ENCODE peak calls at places on chromosomes 13 and 19, in seven cellular contexts. K, H, N, T, I, P and Y are unnamed samples. For H3K4me1, the result is how much of the 10 kb centered on the place peaks cover.

GRCh38 chr13:74661851-74662250 is 527.6 kb upstream of the KLF12 start:
- DNase-seq in T (no peak), H (no peak), N (no peak), P (no peak), K (no peak), I (no peak), Y (no peak)

GRCh38 chr13:33490461-33491327 is 205.1 kb upstream of the STARD13 start:
- DNase-seq in K (no peak), T (no peak), H (no peak), P (no peak), I (no peak), N (peak), Y (no peak)

GRCh38 chr13:94956407-94957110 is 244.2 kb upstream of the SOX21 start:
- DNase-seq in P (no peak), K (no peak), N (no peak), H (no peak), I (no peak), T (no peak), Y (no peak)

GRCh38 chr13:81048026-81048461 is 707.1 kb upstream of the SPRY2 start:
- DNase-seq in I (no peak), T (no peak), K (no peak), H (no peak), N (no peak), P (no peak), Y (no peak)

GRCh38 chr13:23505007-23505406 is 65.2 kb upstream of the TNFRSF19 start:
- DNase-seq in H (no peak), N (no peak), P (no peak), I (peak), K (no peak), T (no peak), Y (no peak)

GRCh38 chr13:80473695-80474094 is 132.8 kb upstream of the SPRY2 start:
- DNase-seq in N (no peak), T (no peak), H (no peak), P (no peak), I (no peak), K (no peak), Y (no peak)

GRCh38 chr13:62919491-62919890 is 1503.8 kb upstream of the PCDH20 start:
- DNase-seq in I (no peak), P (no peak), T (no peak), N (no peak), H (no peak), K (no peak), Y (no peak)

GRCh38 chr13:64410654-64411053 is 2819.5 kb downstream of the PCDH9 start:
- DNase-seq in P (no peak), T (no peak), N (peak), K (no peak), H (no peak), I (no peak), Y (no peak)

GRCh38 chr13:52165410-52165809 is 6.0 kb upstream of the NEK3 start:
- DNase-seq in N (no peak), K (no peak), T (no peak), H (no peak), P (no peak), I (no peak), Y (no peak)

GRCh38 chr19:13094285-13094595 is 8.4 kb downstream of the LYL1 start:
- DNase-seq in I (no peak), T (no peak), K (no peak), N (no peak), H (no peak), P (no peak), Y (no peak)

GRCh38 chr13:30850204-30850866 is 55.7 kb upstream of the MEDAG start:
- DNase-seq in K (no peak), T (no peak), H (no peak), P (no peak), N (no peak), I (no peak), Y (no peak)

GRCh38 chr13:77184455-77184854 is 142.4 kb downstream of the MYCBP2 start:
- DNase-seq in H (no peak), P (no peak), K (no peak), N (no peak), I (no peak), T (no peak), Y (no peak)

GRCh38 chr19:18606281-18607221 is at the start of gene CRLF1:
- DNase-seq in N (peak), I (no peak), T (no peak), P (no peak), H (no peak), K (no peak), Y (no peak)
- H3K4me3 ChIP-seq in N (no peak), I (peak), T (no peak), P (no peak), H (peak), K (peak), Y (no peak)

GRCh38 chr19:47305309-47305751 is 4.3 kb upstream of the C5AR1 start:
- DNase-seq in T (peak), P (peak), N (peak), I (peak), H (peak), K (peak), Y (peak)

GRCh38 chr19:47306303-47306702 is 3.4 kb upstream of the C5AR1 start:
- DNase-seq in T (no peak), N (no peak), K (no peak), P (no peak), I (no peak), H (no peak), Y (no peak)

GRCh38 chr19:47302249-47302648 is 7.4 kb upstream of the C5AR1 start:
- DNase-seq in N (no peak), T (no peak), P (no peak), I (no peak), K (no peak), H (no peak), Y (no peak)
- H3K4me1 ChIP-seq in N (under half), T (under half), P (under half), I (under half), K (under half), H (under half), Y (under half)

GRCh38 chr19:29404951-29405727 is 120.7 kb upstream of the VSTM2B start:
- DNase-seq in T (no peak), P (peak), H (no peak), N (peak), K (no peak), I (no peak), Y (no peak)
- H3K4me3 ChIP-seq in T (no peak), P (no peak), H (no peak), N (no peak), K (no peak), I (no peak), Y (no peak)

GRCh38 chr19:43784251-43784980 is 3.6 kb upstream of the KCNN4 start:
- DNase-seq in K (no peak), I (no peak), H (peak), P (peak), N (peak), T (peak), Y (peak)
- H3K4me1 ChIP-seq in K (under half), I (under half), H (under half), P (under half), N (under half), T (under half), Y (half or more)

DNA sequence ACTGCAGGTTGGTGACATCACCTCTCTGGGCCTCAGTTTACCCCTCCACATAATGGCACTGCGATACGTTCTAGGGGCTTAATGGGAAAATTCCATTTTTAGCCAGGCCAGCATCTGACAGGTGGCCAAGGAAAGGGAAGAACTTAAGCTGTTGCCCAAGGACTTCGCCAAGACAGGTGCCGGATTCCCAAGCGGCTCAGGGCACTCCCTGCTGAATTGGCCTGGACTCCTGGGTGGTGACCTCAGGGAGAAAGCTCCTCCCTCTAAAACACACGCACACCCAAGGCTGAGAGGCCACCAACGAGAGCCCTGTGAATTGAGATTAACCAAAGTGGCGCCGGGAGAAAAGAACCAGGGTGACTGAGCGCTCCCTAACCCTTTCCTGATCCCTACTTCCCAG is 13.3 kb downstream of the MAST3 start:
- DNase-seq in K (peak), I (no peak), H (no peak), N (no peak), T (no peak), P (peak), Y (no peak)
- H3K4me3 ChIP-seq in K (peak), I (peak), H (peak), N (peak), T (no peak), P (peak), Y (no peak)

GRCh38 chr19:41325947-41326706 is 16.2 kb downstream of the CCDC97 start:
- DNase-seq in K (no peak), P (no peak), I (no peak), N (peak), T (peak), H (peak), Y (peak)

GRCh38 chr19:41324921-41325639 is 15.1 kb downstream of the CCDC97 start:
- DNase-seq in I (peak), T (peak), H (peak), N (peak), K (peak), P (peak), Y (no peak)

GRCh38 chr19:41324231-41324702 is 14.3 kb downstream of the CCDC97 start:
- DNase-seq in T (no peak), K (no peak), N (peak), I (no peak), H (no peak), P (no peak), Y (no peak)

GRCh38 chr19:41327076-41327475 is 17.1 kb downstream of the CCDC97 start:
- DNase-seq in N (peak), H (no peak), K (no peak), P (no peak), T (no peak), I (no peak), Y (no peak)

DNA sequence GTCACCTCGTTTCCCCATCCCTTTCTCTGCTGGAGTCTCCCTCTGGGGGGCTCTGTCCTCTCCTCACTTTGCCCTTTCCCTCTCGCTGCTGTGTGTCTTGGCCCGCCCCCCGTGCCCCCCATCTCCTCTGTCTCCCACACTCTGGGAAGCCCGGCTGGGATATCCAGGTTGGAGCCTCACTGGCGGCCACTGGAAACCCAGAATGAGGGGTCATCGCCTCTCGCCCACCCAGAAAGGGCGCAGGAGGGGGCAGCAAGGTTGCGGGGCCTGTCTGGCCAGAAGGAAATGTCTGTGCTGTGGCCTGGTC is 15.6 kb downstream of the CCDC97 start:
- DNase-seq in P (no peak), N (no peak), K (no peak), T (no peak), I (no peak), H (no peak), Y (no peak)
- H3K4me1 ChIP-seq in P (under half), N (under half), K (half or more), T (half or more), I (half or more), H (half or more), Y (under half)

GRCh38 chr19:6587093-6587820 is 3.7 kb downstream of the CD70 start:
- DNase-seq in T (no peak), P (no peak), I (no peak), N (peak), H (no peak), K (no peak), Y (no peak)
- H3K4me3 ChIP-seq in T (peak), P (no peak), I (peak), N (peak), H (no peak), K (no peak), Y (peak)

DNA sequence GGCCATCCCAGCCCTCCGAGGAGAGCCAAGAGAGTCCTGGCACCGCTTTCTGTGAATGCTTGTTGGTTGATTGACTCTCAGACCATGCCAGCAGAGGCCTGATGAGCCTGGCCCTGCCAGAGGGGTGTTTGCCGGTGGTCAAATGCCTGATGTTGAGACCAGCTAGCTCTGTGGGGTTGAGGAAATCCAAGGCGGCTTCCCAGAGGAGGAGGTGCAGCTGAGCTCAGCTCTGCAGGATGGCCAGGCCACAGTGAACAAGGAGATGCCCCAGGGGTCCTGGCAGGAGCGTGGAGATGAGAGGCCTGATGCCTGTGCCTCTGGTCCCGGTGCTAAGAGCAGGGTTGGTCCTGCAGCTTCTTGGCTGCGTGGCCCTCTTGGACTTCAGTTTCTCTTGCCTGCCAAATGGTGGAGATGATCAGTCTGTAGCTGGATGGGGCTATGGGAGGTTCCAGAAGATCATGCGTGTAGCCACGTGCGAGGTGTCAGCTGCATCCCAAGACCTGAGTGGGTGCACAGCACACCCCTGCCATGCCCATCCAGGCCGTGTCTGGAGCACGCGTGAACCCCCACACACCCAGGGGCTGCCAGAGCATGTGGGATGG is 16.8 kb downstream of the NFIC start:
- DNase-seq in N (peak), P (peak), K (no peak), H (peak), T (no peak), I (peak), Y (no peak)
- H3K4me1 ChIP-seq in N (under half), P (under half), K (half or more), H (half or more), T (under half), I (half or more), Y (under half)

DNA sequence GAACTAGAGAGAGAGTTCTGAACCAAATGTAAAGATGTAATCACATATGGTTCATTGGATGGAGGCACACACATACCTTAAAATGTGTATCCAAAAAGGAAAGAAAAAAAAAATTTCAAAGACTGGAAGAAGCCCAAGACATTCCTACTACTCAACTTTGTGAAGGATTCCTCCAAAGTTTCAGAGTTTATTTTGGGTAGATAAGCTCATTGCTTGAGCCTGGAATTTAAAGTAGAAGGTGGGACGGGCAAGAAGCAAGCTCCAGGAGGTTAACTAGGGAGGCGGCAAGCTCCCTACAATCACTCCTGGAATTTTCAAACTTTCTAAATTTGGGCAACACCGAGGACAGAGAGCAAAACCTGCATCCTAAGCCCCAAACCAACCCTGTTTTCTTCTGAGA is 1.9 kb downstream of the TSHZ3 start:
- DNase-seq in K (no peak), H (no peak), N (no peak), I (no peak), T (no peak), P (no peak), Y (no peak)
- H3K4me3 ChIP-seq in K (no peak), H (no peak), N (peak), I (peak), T (no peak), P (no peak), Y (no peak)

GRCh38 chr19:10093295-10094186 is 7.4 kb downstream of the SHFL start:
- DNase-seq in K (no peak), T (no peak), I (no peak), H (no peak), P (no peak), N (peak), Y (no peak)

GRCh38 chr19:10092648-10093294 is 6.7 kb downstream of the SHFL start:
- DNase-seq in H (no peak), P (no peak), T (no peak), I (no peak), N (no peak), K (no peak), Y (no peak)

GRCh38 chr19:10096615-10096963 is 5.9 kb downstream of the ANGPTL6 start:
- DNase-seq in T (no peak), I (peak), H (peak), P (peak), K (no peak), N (no peak), Y (no peak)

GRCh38 chr19:10095948-10096614 is 6.4 kb downstream of the ANGPTL6 start:
- DNase-seq in T (peak), N (peak), I (peak), K (peak), H (peak), P (peak), Y (peak)

DNA sequence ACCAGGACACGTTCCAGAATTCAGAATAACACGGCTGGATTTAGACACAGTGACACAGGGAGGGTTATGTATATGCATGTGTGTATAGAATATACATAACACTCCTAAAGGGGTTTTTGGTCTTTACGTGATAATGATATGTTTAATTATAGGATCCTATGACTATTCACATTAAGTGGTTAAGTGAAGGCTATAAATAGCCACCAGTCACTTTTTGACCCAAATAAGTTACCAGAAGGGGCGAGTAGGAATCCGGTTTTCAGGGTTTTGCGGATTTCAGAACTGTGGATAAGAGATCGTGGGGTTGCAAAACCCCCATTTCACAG is 6.9 kb downstream of the ANGPTL6 start:
- DNase-seq in I (no peak), H (no peak), N (no peak), K (no peak), P (no peak), T (no peak), Y (no peak)
- H3K4me1 ChIP-seq in I (under half), H (under half), N (under half), K (under half), P (under half), T (under half), Y (under half)